ENCODE peak calls at places on chromosomes 2 and 18, in seven cellular contexts. B, O, V, I, P, G and Z are unnamed samples.

GRCh38 chr18:11885278-11885991 is 22.7 kb downstream of the MPPE1 start:
- DNase-seq in B (no peak), O (no peak), V (no peak), I (no peak), P (no peak), G (no peak), Z (no peak)

GRCh38 chr2:161992526-161992925 is 81.5 kb downstream of the DPP4 start:
- DNase-seq in B (no peak), O (peak), V (no peak), I (no peak), P (no peak), G (peak), Z (peak)

GRCh38 chr2:7905756-7906155 is 776.1 kb upstream of the ID2 start:
- DNase-seq in B (no peak), O (no peak), V (no peak), I (no peak), P (no peak), G (no peak), Z (no peak)

GRCh38 chr2:189782221-189782671 is 1.9 kb downstream of the ORMDL1 start:
- DNase-seq in B (no peak), O (no peak), V (no peak), I (no peak), P (no peak), G (no peak), Z (no peak)

GRCh38 chr2:9769171-9770005 is 73.9 kb upstream of the TAF1B start:
- DNase-seq in B (no peak), O (no peak), V (no peak), I (peak), P (no peak), G (no peak), Z (no peak)

GRCh38 chr2:85213893-85214512 is 80.8 kb downstream of the TCF7L1 start:
- DNase-seq in B (no peak), O (no peak), V (no peak), I (no peak), P (no peak), G (no peak), Z (peak)

GRCh38 chr2:20326163-20326780 is 24.4 kb downstream of the PUM2 start:
- DNase-seq in B (peak), O (peak), V (peak), I (peak), P (peak), G (peak), Z (peak)

GRCh38 chr2:37877457-37878315 is 47.4 kb upstream of the RMDN2 start:
- DNase-seq in B (no peak), O (peak), V (no peak), I (no peak), P (peak), G (peak), Z (peak)

GRCh38 chr2:224927011-224927410 is 115.3 kb downstream of the DOCK10 start:
- DNase-seq in B (no peak), O (no peak), V (no peak), I (no peak), P (no peak), G (no peak), Z (no peak)

GRCh38 chr2:236445678-236446077 is 123.9 kb upstream of the ACKR3 start:
- DNase-seq in B (no peak), O (no peak), V (no peak), I (no peak), P (no peak), G (no peak), Z (no peak)

GRCh38 chr2:57160976-57161375 is 885.6 kb upstream of the VRK2 start:
- DNase-seq in B (no peak), O (peak), V (no peak), I (no peak), P (no peak), G (peak), Z (no peak)

GRCh38 chr18:10995576-10995975 is 153.8 kb downstream of the PIEZO2 start:
- DNase-seq in B (no peak), O (no peak), V (no peak), I (no peak), P (no peak), G (peak), Z (peak)

GRCh38 chr18:68484241-68484640 is 230.7 kb downstream of the TMX3 start:
- DNase-seq in B (no peak), O (peak), V (no peak), I (no peak), P (no peak), G (peak), Z (no peak)

GRCh38 chr2:149094217-149095015 is 55.9 kb downstream of the LYPD6B start:
- DNase-seq in B (no peak), O (peak), V (no peak), I (no peak), P (no peak), G (peak), Z (peak)

GRCh38 chr2:217740796-217741195 is 262.0 kb downstream of the TNS1 start:
- DNase-seq in B (no peak), O (no peak), V (no peak), I (no peak), P (no peak), G (no peak), Z (no peak)

GRCh38 chr2:240397542-240397916 is 37.9 kb upstream of the GPC1 start:
- DNase-seq in B (no peak), O (no peak), V (no peak), I (no peak), P (no peak), G (no peak), Z (no peak)

GRCh38 chr2:175600024-175600831 is 401.8 kb downstream of the LNPK start:
- DNase-seq in B (peak), O (no peak), V (no peak), I (no peak), P (no peak), G (peak), Z (peak)

GRCh38 chr18:23994361-23994902 is 20.1 kb upstream of the TTC39C start:
- DNase-seq in B (peak), O (peak), V (no peak), I (no peak), P (no peak), G (peak), Z (peak)

GRCh38 chr2:241317391-241317790 is 1.7 kb downstream of the SEPTIN2 start:
- DNase-seq in B (no peak), O (no peak), V (no peak), I (no peak), P (no peak), G (no peak), Z (no peak)

GRCh38 chr2:107529146-107529545 is 297.5 kb upstream of the RGPD4 start:
- DNase-seq in B (no peak), O (no peak), V (no peak), I (no peak), P (peak), G (peak), Z (peak)

GRCh38 chr2:1559589-1560175 is 146.4 kb downstream of the TPO start:
- DNase-seq in B (no peak), O (no peak), V (no peak), I (no peak), P (no peak), G (no peak), Z (no peak)

GRCh38 chr2:45845058-45845457 is 193.6 kb downstream of the PRKCE start:
- DNase-seq in B (no peak), O (peak), V (no peak), I (no peak), P (no peak), G (no peak), Z (no peak)

GRCh38 chr2:166926657-166927056 is 38.4 kb downstream of the XIRP2 start:
- DNase-seq in B (no peak), O (peak), V (no peak), I (no peak), P (no peak), G (no peak), Z (no peak)

GRCh38 chr18:24602156-24602555 is 141.7 kb downstream of the HRH4 start:
- DNase-seq in B (no peak), O (no peak), V (no peak), I (no peak), P (no peak), G (no peak), Z (no peak)

GRCh38 chr2:222707689-222708273 is 36.3 kb downstream of the MOGAT1 start:
- DNase-seq in B (no peak), O (peak), V (no peak), I (no peak), P (no peak), G (peak), Z (peak)

GRCh38 chr18:68734311-68734710 is 19.4 kb upstream of the TMX3 start:
- DNase-seq in B (no peak), O (peak), V (no peak), I (no peak), P (no peak), G (peak), Z (no peak)

GRCh38 chr18:77206676-77207370 is 42.8 kb upstream of the GALR1 start:
- DNase-seq in B (peak), O (peak), V (no peak), I (no peak), P (no peak), G (peak), Z (peak)

GRCh38 chr2:82511894-82512293 is 1947.2 kb downstream of the SUCLG1 start:
- DNase-seq in B (no peak), O (no peak), V (no peak), I (no peak), P (no peak), G (peak), Z (no peak)

GRCh38 chr2:207767461-207768167 is 2.1 kb downstream of the FZD5 start:
- DNase-seq in B (peak), O (peak), V (no peak), I (no peak), P (no peak), G (no peak), Z (peak)

GRCh38 chr2:79860233-79861058 is 347.6 kb downstream of the CTNNA2 start:
- DNase-seq in B (no peak), O (peak), V (peak), I (peak), P (no peak), G (peak), Z (peak)

GRCh38 chr2:206435738-206436137 is 7.6 kb upstream of the ADAM23 start:
- DNase-seq in B (peak), O (no peak), V (no peak), I (no peak), P (no peak), G (no peak), Z (no peak)

GRCh38 chr2:45675130-45675812 is 23.8 kb downstream of the PRKCE start:
- DNase-seq in B (peak), O (no peak), V (no peak), I (no peak), P (peak), G (no peak), Z (no peak)

GRCh38 chr2:6959751-6960150 is 42.5 kb downstream of the RNF144A start:
- DNase-seq in B (no peak), O (no peak), V (no peak), I (no peak), P (no peak), G (no peak), Z (no peak)

GRCh38 chr2:194383404-194383803 is 1273.6 kb upstream of the SLC39A10 start:
- DNase-seq in B (no peak), O (peak), V (peak), I (no peak), P (no peak), G (peak), Z (peak)

GRCh38 chr2:72138921-72139381 is 8.7 kb downstream of the CYP26B1 start:
- DNase-seq in B (peak), O (no peak), V (no peak), I (no peak), P (no peak), G (no peak), Z (peak)

GRCh38 chr2:174858745-174859144 is 94.5 kb upstream of the CHRNA1 start:
- DNase-seq in B (no peak), O (no peak), V (no peak), I (no peak), P (no peak), G (no peak), Z (no peak)

GRCh38 chr18:76450912-76451421 is 44.1 kb downstream of the ZNF516 start:
- DNase-seq in B (peak), O (no peak), V (no peak), I (no peak), P (peak), G (peak), Z (peak)